ENCODE peak calls at places on chromosomes 6 and 20, in seven cellular contexts. One of them, this sample, is unnamed.

GRCh38 chr6:11586117-11586516 is 48.6 kb downstream of the TMEM170B start:
- DNase-seq in HCT116: no peak
- DNase-seq in HEK293T: no peak
- DNase-seq in WTC11: no peak
- DNase-seq in K562: no peak
- DNase-seq in H1: no peak
- DNase-seq in HepG2: no peak
- DNase-seq in this sample: no peak

GRCh38 chr6:134424795-134425163 is 106.9 kb upstream of the SGK1 start:
- DNase-seq in HCT116: no peak
- DNase-seq in HEK293T: no peak
- DNase-seq in WTC11: no peak
- DNase-seq in K562: no peak
- DNase-seq in H1: no peak
- DNase-seq in HepG2: no peak
- DNase-seq in this sample: no peak

GRCh38 chr6:131065112-131065823 is 2.2 kb upstream of the EPB41L2 start:
- DNase-seq in HCT116: no peak
- DNase-seq in HEK293T: no peak
- DNase-seq in WTC11: no peak
- DNase-seq in K562: no peak
- DNase-seq in H1: no peak
- DNase-seq in HepG2: peak; percentile 88
- DNase-seq in this sample: no peak

GRCh38 chr6:108804976-108805375 is 43.2 kb upstream of the ARMC2 start:
- DNase-seq in HCT116: no peak
- DNase-seq in HEK293T: no peak
- DNase-seq in WTC11: no peak
- DNase-seq in K562: no peak
- DNase-seq in H1: no peak
- DNase-seq in HepG2: no peak
- DNase-seq in this sample: no peak

GRCh38 chr6:166286831-166287271 is 21.3 kb downstream of the PRR18 start:
- DNase-seq in HCT116: no peak
- DNase-seq in HEK293T: no peak
- DNase-seq in WTC11: no peak
- DNase-seq in K562: no peak
- DNase-seq in H1: no peak
- DNase-seq in HepG2: no peak
- DNase-seq in this sample: peak; percentile 83

GRCh38 chr20:24565952-24566351 is 96.5 kb downstream of the SYNDIG1 start:
- DNase-seq in HCT116: no peak
- DNase-seq in HEK293T: no peak
- DNase-seq in WTC11: no peak
- DNase-seq in K562: no peak
- DNase-seq in H1: no peak
- DNase-seq in HepG2: no peak
- DNase-seq in this sample: no peak

GRCh38 chr6:108353853-108354252 is 59.0 kb downstream of the AFG1L start:
- DNase-seq in HCT116: no peak
- DNase-seq in HEK293T: no peak
- DNase-seq in WTC11: no peak
- DNase-seq in K562: no peak
- DNase-seq in H1: no peak
- DNase-seq in HepG2: no peak
- DNase-seq in this sample: no peak

GRCh38 chr6:129795261-129795660 is 65.9 kb downstream of the TMEM244 start:
- DNase-seq in HCT116: no peak
- DNase-seq in HEK293T: no peak
- DNase-seq in WTC11: no peak
- DNase-seq in K562: no peak
- DNase-seq in H1: no peak
- DNase-seq in HepG2: no peak
- DNase-seq in this sample: no peak

GRCh38 chr6:32244270-32244669 is 20.4 kb upstream of the NOTCH4 start:
- DNase-seq in HCT116: no peak
- DNase-seq in HEK293T: no peak
- DNase-seq in WTC11: no peak
- DNase-seq in K562: no peak
- DNase-seq in H1: no peak
- DNase-seq in HepG2: no peak
- DNase-seq in this sample: no peak

GRCh38 chr20:58174708-58175287 is 53.7 kb downstream of the ANKRD60 start:
- DNase-seq in HCT116: no peak
- DNase-seq in HEK293T: no peak
- DNase-seq in WTC11: no peak
- DNase-seq in K562: no peak
- DNase-seq in H1: no peak
- DNase-seq in HepG2: no peak
- DNase-seq in this sample: no peak

GRCh38 chr20:47256665-47257236 is 99.7 kb downstream of the ZMYND8 start:
- DNase-seq in HCT116: no peak
- DNase-seq in HEK293T: no peak
- DNase-seq in WTC11: no peak
- DNase-seq in K562: no peak
- DNase-seq in H1: no peak
- DNase-seq in HepG2: no peak
- DNase-seq in this sample: no peak

GRCh38 chr6:170298688-170299087 is 7.8 kb upstream of the DLL1 start:
- DNase-seq in HCT116: no peak
- DNase-seq in HEK293T: no peak
- DNase-seq in WTC11: no peak
- DNase-seq in K562: no peak
- DNase-seq in H1: no peak
- DNase-seq in HepG2: no peak
- DNase-seq in this sample: no peak

GRCh38 chr6:168048724-168049025 is 30.3 kb downstream of the FRMD1 start:
- DNase-seq in HCT116: no peak
- DNase-seq in HEK293T: no peak
- DNase-seq in WTC11: no peak
- DNase-seq in K562: no peak
- DNase-seq in H1: no peak
- DNase-seq in HepG2: no peak
- DNase-seq in this sample: no peak

GRCh38 chr20:1633535-1633934 is 13.7 kb upstream of the SIRPB1 start:
- DNase-seq in HCT116: peak; percentile 13
- DNase-seq in HEK293T: no peak
- DNase-seq in WTC11: no peak
- DNase-seq in K562: peak; percentile 16
- DNase-seq in H1: no peak
- DNase-seq in HepG2: peak; percentile 66
- DNase-seq in this sample: no peak

GRCh38 chr6:88666906-88667305 is 296.5 kb downstream of the RNGTT start:
- DNase-seq in HCT116: no peak
- DNase-seq in HEK293T: no peak
- DNase-seq in WTC11: no peak
- DNase-seq in K562: no peak
- DNase-seq in H1: no peak
- DNase-seq in HepG2: no peak
- DNase-seq in this sample: no peak

GRCh38 chr20:46192376-46192944 is 74.3 kb downstream of the CD40 start:
- DNase-seq in HCT116: no peak
- DNase-seq in HEK293T: no peak
- DNase-seq in WTC11: no peak
- DNase-seq in K562: no peak
- DNase-seq in H1: no peak
- DNase-seq in HepG2: no peak
- DNase-seq in this sample: no peak

GRCh38 chr6:31383149-31383548 is 20.2 kb upstream of the MICA start:
- DNase-seq in HCT116: no peak
- DNase-seq in HEK293T: no peak
- DNase-seq in WTC11: no peak
- DNase-seq in K562: no peak
- DNase-seq in H1: no peak
- DNase-seq in HepG2: no peak
- DNase-seq in this sample: no peak

GRCh38 chr20:31515775-31516107 is 1.5 kb downstream of the HM13 start:
- DNase-seq in HCT116: no peak
- DNase-seq in HEK293T: no peak
- DNase-seq in WTC11: no peak
- DNase-seq in K562: no peak
- DNase-seq in H1: no peak
- DNase-seq in HepG2: no peak
- DNase-seq in this sample: no peak

GRCh38 chr6:74873911-74874310 is 331.9 kb downstream of the COL12A1 start:
- DNase-seq in HCT116: no peak
- DNase-seq in HEK293T: no peak
- DNase-seq in WTC11: no peak
- DNase-seq in K562: no peak
- DNase-seq in H1: no peak
- DNase-seq in HepG2: no peak
- DNase-seq in this sample: no peak

GRCh38 chr6:155272353-155273222 is 8.8 kb downstream of the CLDN20 start:
- DNase-seq in HCT116: no peak
- DNase-seq in HEK293T: no peak
- DNase-seq in WTC11: no peak
- DNase-seq in K562: no peak
- DNase-seq in H1: no peak
- DNase-seq in HepG2: no peak
- DNase-seq in this sample: no peak

GRCh38 chr20:33558348-33559144 is 68.7 kb downstream of the CBFA2T2 start:
- DNase-seq in HCT116: no peak
- DNase-seq in HEK293T: no peak
- DNase-seq in WTC11: no peak
- DNase-seq in K562: no peak
- DNase-seq in H1: no peak
- DNase-seq in HepG2: peak; percentile 65
- DNase-seq in this sample: no peak

GRCh38 chr6:52503344-52503747 is 73.5 kb downstream of the TRAM2 start:
- DNase-seq in HCT116: no peak
- DNase-seq in HEK293T: no peak
- DNase-seq in WTC11: peak; percentile 68
- DNase-seq in K562: peak; percentile 30
- DNase-seq in H1: no peak
- DNase-seq in HepG2: no peak
- DNase-seq in this sample: no peak

GRCh38 chr6:37860226-37860839 is 40.8 kb downstream of the ZFAND3 start:
- DNase-seq in HCT116: peak; percentile 12
- DNase-seq in HEK293T: peak; percentile 17
- DNase-seq in WTC11: no peak
- DNase-seq in K562: peak; percentile 28
- DNase-seq in H1: no peak
- DNase-seq in HepG2: peak; percentile 53
- DNase-seq in this sample: no peak

GRCh38 chr6:118386975-118387374 is 161.1 kb upstream of the PLN start:
- DNase-seq in HCT116: no peak
- DNase-seq in HEK293T: no peak
- DNase-seq in WTC11: no peak
- DNase-seq in K562: no peak
- DNase-seq in H1: no peak
- DNase-seq in HepG2: no peak
- DNase-seq in this sample: no peak

GRCh38 chr20:61436268-61436667 is 184.2 kb downstream of the CDH4 start:
- DNase-seq in HCT116: no peak
- DNase-seq in HEK293T: no peak
- DNase-seq in WTC11: no peak
- DNase-seq in K562: no peak
- DNase-seq in H1: no peak
- DNase-seq in HepG2: no peak
- DNase-seq in this sample: no peak

GRCh38 chr6:30231067-30231466 is 17.9 kb upstream of the TRIM26 start:
- DNase-seq in HCT116: no peak
- DNase-seq in HEK293T: no peak
- DNase-seq in WTC11: no peak
- DNase-seq in K562: no peak
- DNase-seq in H1: no peak
- DNase-seq in HepG2: no peak
- DNase-seq in this sample: no peak

GRCh38 chr6:155014137-155014536 is 19.0 kb downstream of the TIAM2 start:
- DNase-seq in HCT116: no peak
- DNase-seq in HEK293T: no peak
- DNase-seq in WTC11: no peak
- DNase-seq in K562: no peak
- DNase-seq in H1: no peak
- DNase-seq in HepG2: no peak
- DNase-seq in this sample: no peak

GRCh38 chr20:362271-363254 is 15.7 kb downstream of the NRSN2 start:
- DNase-seq in HCT116: peak; percentile 95
- DNase-seq in HEK293T: no peak
- DNase-seq in WTC11: peak; percentile 57
- DNase-seq in K562: peak; percentile 51
- DNase-seq in H1: no peak
- DNase-seq in HepG2: peak; percentile 99
- DNase-seq in this sample: no peak

GRCh38 chr6:89734526-89734925 is 85.1 kb downstream of the MDN1 start:
- DNase-seq in HCT116: no peak
- DNase-seq in HEK293T: no peak
- DNase-seq in WTC11: no peak
- DNase-seq in K562: no peak
- DNase-seq in H1: no peak
- DNase-seq in HepG2: no peak
- DNase-seq in this sample: no peak
- TF ChIP-seq SP1 in HCT116: no peak
- TF ChIP-seq SP1 in HEK293T: no peak
- TF ChIP-seq SP1 in WTC11: no peak
- TF ChIP-seq SP1 in K562: no peak
- TF ChIP-seq SP1 in H1: no peak
- TF ChIP-seq SP1 in HepG2: no peak
- TF ChIP-seq SP1 in this sample: no peak

DNA sequence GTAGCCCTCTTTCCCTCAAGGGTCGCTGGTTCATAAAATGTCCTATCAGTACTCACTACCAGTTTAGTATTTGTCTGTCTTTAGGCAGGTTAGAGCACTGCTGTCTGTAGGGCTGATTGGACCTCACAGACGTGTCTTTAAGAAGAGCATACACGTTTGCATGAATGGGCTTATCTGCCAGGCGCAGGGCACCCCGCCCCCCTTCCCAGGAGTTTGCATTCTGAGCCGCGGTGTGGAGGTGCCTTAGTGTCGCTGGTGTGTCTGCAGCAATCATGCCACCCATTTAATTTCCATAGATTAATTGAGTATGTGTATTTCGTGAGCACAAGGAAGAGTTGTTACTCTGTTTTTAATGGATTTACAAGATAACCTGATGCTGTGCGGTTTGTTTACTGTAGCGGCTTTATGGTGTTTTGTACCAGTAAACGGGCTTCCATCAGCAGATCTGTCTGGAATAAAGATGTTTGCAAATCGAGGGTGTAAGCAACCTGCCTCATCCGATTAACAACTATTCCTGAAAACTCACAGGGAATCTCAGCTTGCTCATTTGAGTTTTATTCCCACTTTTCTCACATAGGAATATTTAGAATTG is 107.7 kb downstream of the ZDHHC14 start:
- DNase-seq in HCT116: no peak
- DNase-seq in HEK293T: peak; percentile 42
- DNase-seq in WTC11: no peak
- DNase-seq in K562: peak; percentile 89
- DNase-seq in H1: no peak
- DNase-seq in HepG2: no peak
- DNase-seq in this sample: no peak
- TF ChIP-seq SP1 in HCT116: no peak
- TF ChIP-seq SP1 in HEK293T: no peak
- TF ChIP-seq SP1 in WTC11: no peak
- TF ChIP-seq SP1 in K562: peak; percentile 49
- TF ChIP-seq SP1 in H1: no peak
- TF ChIP-seq SP1 in HepG2: no peak
- TF ChIP-seq SP1 in this sample: no peak

GRCh38 chr6:7086488-7086887 is 21.3 kb upstream of the RREB1 start:
- DNase-seq in HCT116: no peak
- DNase-seq in HEK293T: no peak
- DNase-seq in WTC11: no peak
- DNase-seq in K562: no peak
- DNase-seq in H1: no peak
- DNase-seq in HepG2: no peak
- DNase-seq in this sample: peak; percentile 66
- TF ChIP-seq SP1 in HCT116: no peak
- TF ChIP-seq SP1 in HEK293T: no peak
- TF ChIP-seq SP1 in WTC11: no peak
- TF ChIP-seq SP1 in K562: no peak
- TF ChIP-seq SP1 in H1: no peak
- TF ChIP-seq SP1 in HepG2: no peak
- TF ChIP-seq SP1 in this sample: no peak

GRCh38 chr6:15473741-15474161 is 189.1 kb downstream of the DTNBP1 start:
- DNase-seq in HCT116: no peak
- DNase-seq in HEK293T: no peak
- DNase-seq in WTC11: no peak
- DNase-seq in K562: no peak
- DNase-seq in H1: no peak
- DNase-seq in HepG2: no peak
- DNase-seq in this sample: no peak
- TF ChIP-seq SP1 in HCT116: no peak
- TF ChIP-seq SP1 in HEK293T: no peak
- TF ChIP-seq SP1 in WTC11: no peak
- TF ChIP-seq SP1 in K562: no peak
- TF ChIP-seq SP1 in H1: no peak
- TF ChIP-seq SP1 in HepG2: no peak
- TF ChIP-seq SP1 in this sample: no peak